ENCODE peak calls at places on chromosomes 2 and 18, in four cellular contexts. N is nucleus accumbens; H is MV-4-11; Y is activated effector memory CD4-positive, alpha-beta T cell treated with anti-CD3 and anti-CD28 coated beads, Interleukin-2, amount 50 U/mL, for 16 hours. R is an unnamed sample.

GRCh38 chr18:25896178-25896780 is 194.1 kb downstream of the SS18 start:
- DNase-seq in N (no peak), H (peak), Y (no peak), R (peak)

GRCh38 chr2:33008716-33009115 is 62.0 kb downstream of the LTBP1 start:
- DNase-seq in N (no peak), H (no peak), Y (no peak), R (no peak)

GRCh38 chr18:61334951-61335736 is 1.9 kb downstream of the CDH20 start:
- DNase-seq in N (peak), H (no peak), Y (no peak), R (no peak)

GRCh38 chr2:14417586-14417985 is 214.9 kb upstream of the LRATD1 start:
- DNase-seq in N (no peak), H (no peak), Y (no peak), R (no peak)

GRCh38 chr2:48107326-48107925 is 201.1 kb upstream of the FBXO11 start:
- DNase-seq in N (no peak), H (peak), Y (no peak), R (peak)

GRCh38 chr2:3631851-3632659 is 25.9 kb upstream of the ALLC start:
- DNase-seq in N (no peak), H (no peak), Y (peak), R (no peak)

GRCh38 chr18:49597152-49597551 is 35.3 kb downstream of the LIPG start:
- DNase-seq in N (no peak), H (no peak), Y (no peak), R (no peak)

GRCh38 chr2:100321181-100321880 is 970 bp downstream of the LONRF2 start:
- DNase-seq in N (no peak), H (no peak), Y (no peak), R (peak)

GRCh38 chr2:151526572-151527090 is 116.9 kb downstream of the RIF1 start:
- DNase-seq in N (no peak), H (no peak), Y (no peak), R (no peak)

GRCh38 chr2:172806426-172807008 is 70.9 kb downstream of the RAPGEF4 start:
- DNase-seq in N (peak), H (peak), Y (no peak), R (peak)

GRCh38 chr18:55001625-55002024 is 42.4 kb upstream of the CCDC68 start:
- DNase-seq in N (no peak), H (no peak), Y (no peak), R (no peak)

GRCh38 chr2:28612131-28612812 is 116.4 kb downstream of the PLB1 start:
- DNase-seq in N (no peak), H (no peak), Y (peak), R (no peak)

R was measured in Kasumi-1.